ENCODE peak calls at places on chromosomes 1 and 21, in seven cellular contexts. D is A549, A is prostate gland, B is uterus, M is endothelial cell of umbilical vein, W is IMR-90, L is sigmoid colon. H is an unnamed sample.

GRCh38 chr1:175145899-175146298 is 46.7 kb downstream of the KIAA0040 start:
- DNase-seq in D (no peak), A (no peak), B (no peak), M (no peak), W (no peak), L (no peak), H (no peak)

GRCh38 chr1:109769335-109770078 is 5.8 kb upstream of the EPS8L3 start:
- DNase-seq in D (no peak), A (no peak), B (peak), M (no peak), W (peak), L (peak), H (peak)

GRCh38 chr1:68608289-68608688 is 111.4 kb upstream of the DEPDC1 start:
- DNase-seq in D (no peak), A (no peak), B (no peak), M (no peak), W (no peak), L (no peak), H (no peak)

GRCh38 chr21:29928537-29928936 is 11.3 kb downstream of the GRIK1 start:
- DNase-seq in D (no peak), A (no peak), B (no peak), M (no peak), W (no peak), L (no peak), H (no peak)

GRCh38 chr1:17412093-17412870 is 27.2 kb downstream of the RCC2 start:
- DNase-seq in D (no peak), A (peak), B (no peak), M (no peak), W (no peak), L (no peak), H (no peak)

GRCh38 chr1:4394366-4394765 is 260.0 kb upstream of the AJAP1 start:
- DNase-seq in D (no peak), A (no peak), B (no peak), M (no peak), W (no peak), L (no peak), H (no peak)

GRCh38 chr1:15696956-15697521 is 12.9 kb downstream of the PLEKHM2 start:
- DNase-seq in D (no peak), A (no peak), B (no peak), M (no peak), W (no peak), L (no peak), H (no peak)

GRCh38 chr1:205172729-205173366 is 38.7 kb downstream of the DSTYK start:
- DNase-seq in D (peak), A (no peak), B (no peak), M (peak), W (peak), L (no peak), H (peak)

GRCh38 chr21:42839271-42840231 is 39.8 kb downstream of the WDR4 start:
- DNase-seq in D (no peak), A (no peak), B (peak), M (no peak), W (no peak), L (no peak), H (no peak)

GRCh38 chr1:99481391-99481996 is 164.4 kb upstream of the PALMD start:
- DNase-seq in D (peak), A (peak), B (peak), M (peak), W (peak), L (no peak), H (no peak)

GRCh38 chr21:35573472-35574389 is 486.6 kb downstream of the SETD4 start:
- DNase-seq in D (no peak), A (no peak), B (no peak), M (no peak), W (peak), L (no peak), H (no peak)

GRCh38 chr1:58013237-58013636 is 533.3 kb downstream of the OMA1 start:
- DNase-seq in D (no peak), A (no peak), B (no peak), M (no peak), W (no peak), L (no peak), H (no peak)

GRCh38 chr1:93591833-93592635 is 89.6 kb downstream of the BCAR3 start:
- DNase-seq in D (no peak), A (peak), B (no peak), M (no peak), W (no peak), L (peak), H (no peak)

GRCh38 chr1:98260839-98261238 is 340.0 kb upstream of the DPYD start:
- DNase-seq in D (no peak), A (no peak), B (no peak), M (peak), W (no peak), L (no peak), H (no peak)

GRCh38 chr1:117826551-117827078 is 102.8 kb downstream of the GDAP2 start:
- DNase-seq in D (peak), A (no peak), B (no peak), M (peak), W (peak), L (peak), H (peak)

GRCh38 chr21:43691086-43691795 is 27.7 kb upstream of the PDXK start:
- DNase-seq in D (no peak), A (no peak), B (no peak), M (no peak), W (no peak), L (no peak), H (no peak)

GRCh38 chr1:99648107-99648506 is 2.2 kb downstream of the PALMD start:
- DNase-seq in D (peak), A (peak), B (peak), M (peak), W (no peak), L (no peak), H (no peak)

GRCh38 chr1:79353224-79353623 is 346.7 kb upstream of the ADGRL4 start:
- DNase-seq in D (no peak), A (peak), B (no peak), M (peak), W (peak), L (no peak), H (peak)

DNA sequence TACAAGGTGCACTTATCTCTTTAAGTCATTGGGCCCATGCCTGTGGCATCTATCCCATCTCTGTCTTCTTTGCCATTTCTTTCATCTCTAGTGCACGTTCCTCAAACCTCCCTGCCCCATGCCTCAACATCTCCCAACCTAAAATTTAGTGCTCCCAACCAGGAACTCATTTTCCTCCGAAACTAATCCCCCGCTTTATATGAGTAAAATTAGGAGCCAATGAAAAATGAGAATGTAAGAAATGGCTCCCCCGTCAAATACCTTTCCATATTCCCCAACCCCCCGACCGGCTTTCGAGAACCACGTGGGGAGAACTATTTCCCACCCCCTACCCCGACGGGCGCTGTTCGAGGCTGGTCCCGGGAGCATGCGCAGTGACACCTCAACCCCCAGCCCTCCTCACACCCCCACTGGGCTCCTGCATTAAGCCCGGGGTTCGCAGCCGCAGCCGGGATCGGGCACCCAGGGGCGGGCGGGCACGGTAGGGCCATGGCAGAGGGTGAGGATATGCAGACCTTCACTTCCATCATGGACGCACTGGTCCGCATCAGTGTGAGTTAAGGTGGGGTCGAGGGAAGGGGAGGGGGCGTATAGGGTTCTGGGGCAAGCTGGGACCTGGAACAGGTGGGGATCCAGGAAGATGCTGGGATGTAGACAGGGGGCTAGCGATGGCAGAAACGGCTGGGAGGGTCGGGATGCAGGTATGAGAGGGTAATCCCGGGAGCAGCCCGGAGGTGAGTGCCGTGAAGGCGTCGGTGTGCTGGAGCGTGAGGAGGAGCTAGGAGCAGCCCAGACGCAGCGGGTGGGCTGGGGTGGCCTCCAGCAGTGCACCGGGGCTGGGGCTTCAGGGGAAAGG is at the start of gene TRIM46:
- DNase-seq in D (peak), A (no peak), B (no peak), M (peak), W (peak), L (peak), H (peak)
- TF ChIP-seq POLR2A in D (peak), A (no peak), B (no peak), M (no peak), W (no peak), L (no peak), H (no peak)

GRCh38 chr1:202131956-202132821 is 9.5 kb downstream of the GPR37L1 start:
- DNase-seq in D (no peak), A (peak), B (peak), M (no peak), W (no peak), L (peak), H (no peak)

GRCh38 chr1:202133016-202133415 is 10.3 kb downstream of the GPR37L1 start:
- DNase-seq in D (no peak), A (peak), B (peak), M (no peak), W (no peak), L (peak), H (no peak)

GRCh38 chr1:202130275-202130646 is 7.5 kb downstream of the GPR37L1 start:
- DNase-seq in D (no peak), A (no peak), B (no peak), M (no peak), W (no peak), L (peak), H (no peak)

GRCh38 chr1:202129453-202130274 is 6.9 kb downstream of the GPR37L1 start:
- DNase-seq in D (no peak), A (no peak), B (no peak), M (no peak), W (no peak), L (no peak), H (no peak)

DNA sequence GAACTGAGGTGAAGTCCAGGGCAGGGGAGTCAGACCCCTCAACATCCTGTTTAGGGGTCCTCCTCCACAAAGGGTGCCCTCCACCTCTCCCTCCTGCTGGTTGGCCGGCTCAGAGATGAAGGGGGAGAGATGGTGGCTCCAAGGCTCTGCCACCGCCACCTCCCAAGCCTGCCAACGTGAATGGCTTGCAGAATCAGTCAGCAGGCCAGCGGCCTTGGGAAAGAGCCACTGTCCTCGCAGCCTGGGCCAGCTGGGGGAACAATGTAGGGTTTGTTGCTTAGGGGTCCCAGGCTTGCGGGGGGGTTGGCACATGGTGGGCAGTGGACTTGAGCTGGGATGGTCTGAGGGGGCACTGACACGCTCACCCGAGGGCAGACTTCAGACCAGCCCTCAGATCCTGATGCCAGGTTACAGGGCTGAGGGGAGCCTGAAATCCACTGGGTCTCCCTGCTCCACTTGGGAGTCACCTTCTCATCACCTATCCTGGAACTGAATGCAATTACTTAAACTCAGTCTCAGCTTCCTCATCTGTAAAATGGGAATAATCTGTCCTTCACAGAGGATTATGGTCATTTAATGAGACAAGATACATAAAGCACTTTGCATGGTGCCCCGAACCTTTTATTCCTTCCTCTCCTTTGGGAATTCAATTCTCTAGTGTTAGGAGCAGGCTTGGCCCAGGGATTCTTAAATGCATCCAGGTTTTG is 8.3 kb downstream of the GPR37L1 start:
- DNase-seq in D (no peak), A (no peak), B (no peak), M (no peak), W (no peak), L (no peak), H (no peak)
- TF ChIP-seq POLR2A in D (no peak), A (no peak), B (no peak), M (peak), W (no peak), L (no peak), H (no peak)

DNA sequence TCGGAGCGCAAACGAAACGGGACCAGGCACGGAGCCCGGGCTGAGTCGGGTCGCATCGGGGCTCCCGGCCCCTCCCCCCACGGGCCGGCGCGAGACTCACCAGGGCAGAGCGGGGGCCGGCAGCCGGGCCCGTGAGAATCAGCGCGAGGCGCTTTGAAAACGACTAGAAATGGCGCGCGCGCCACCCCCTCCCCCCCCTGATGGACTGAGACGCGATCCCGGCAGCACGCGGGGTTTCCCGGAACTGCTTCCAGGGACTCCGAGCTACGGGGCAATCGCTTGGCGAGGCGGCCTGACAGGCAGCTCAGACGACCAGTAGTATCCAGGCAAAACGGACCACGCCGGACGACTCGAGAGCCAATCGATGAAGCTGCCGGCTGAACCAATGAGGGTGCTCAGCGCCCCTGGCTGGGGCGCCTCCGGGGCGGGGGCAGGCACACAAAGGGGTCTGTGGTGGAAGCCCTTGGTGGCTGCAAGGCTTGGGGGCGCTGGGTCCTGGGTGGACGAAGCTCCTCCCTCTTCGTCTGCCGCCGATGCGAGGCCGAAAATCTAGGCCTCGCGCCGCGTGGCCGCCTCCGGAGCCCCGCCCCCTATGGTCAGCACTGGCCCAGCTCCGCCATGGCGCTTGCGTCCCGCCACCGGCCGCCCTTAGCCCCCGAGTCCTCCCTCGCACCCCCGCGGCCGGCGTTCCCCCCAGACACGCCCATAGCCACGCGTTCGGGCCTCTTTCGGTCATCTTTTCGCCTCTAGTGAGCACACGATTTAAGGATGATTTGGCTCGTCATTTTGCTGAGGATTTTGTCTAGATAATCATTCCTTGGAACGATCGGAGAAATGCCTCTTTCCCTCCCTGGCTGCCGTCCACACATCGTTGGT is at the start of gene HNRNPR:
- DNase-seq in D (peak), A (peak), B (peak), M (peak), W (peak), L (peak), H (peak)
- TF ChIP-seq POLR2A in D (peak), A (peak), B (peak), M (peak), W (no peak), L (peak), H (peak)

GRCh38 chr1:184082541-184082940 is 31.0 kb downstream of the TSEN15 start:
- DNase-seq in D (no peak), A (no peak), B (no peak), M (peak), W (no peak), L (no peak), H (no peak)
- TF ChIP-seq POLR2A in D (no peak), A (no peak), B (no peak), M (no peak), W (no peak), L (no peak), H (no peak)

DNA sequence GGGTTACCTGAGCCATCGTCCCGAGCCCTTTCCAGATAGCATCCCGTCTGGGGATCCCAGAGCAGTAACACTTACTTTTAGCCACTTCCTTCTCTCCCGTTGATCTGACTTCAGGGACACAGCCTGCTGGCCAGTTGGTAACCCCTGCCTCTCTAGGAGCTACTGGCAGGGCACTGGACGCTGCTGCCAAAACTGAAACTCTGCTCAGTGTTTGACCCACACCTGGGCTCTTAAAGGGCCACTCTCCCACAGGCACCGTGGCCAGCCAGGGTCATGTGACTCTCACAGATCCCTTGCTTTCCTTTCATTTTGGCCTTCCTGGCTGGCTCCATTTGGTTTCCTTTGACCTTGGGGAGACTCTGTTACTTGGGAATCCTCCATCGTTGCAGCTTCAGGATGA is at the start of gene PIGR:
- DNase-seq in D (no peak), A (no peak), B (no peak), M (no peak), W (no peak), L (no peak), H (no peak)
- TF ChIP-seq POLR2A in D (no peak), A (no peak), B (no peak), M (no peak), W (no peak), L (no peak), H (no peak)

DNA sequence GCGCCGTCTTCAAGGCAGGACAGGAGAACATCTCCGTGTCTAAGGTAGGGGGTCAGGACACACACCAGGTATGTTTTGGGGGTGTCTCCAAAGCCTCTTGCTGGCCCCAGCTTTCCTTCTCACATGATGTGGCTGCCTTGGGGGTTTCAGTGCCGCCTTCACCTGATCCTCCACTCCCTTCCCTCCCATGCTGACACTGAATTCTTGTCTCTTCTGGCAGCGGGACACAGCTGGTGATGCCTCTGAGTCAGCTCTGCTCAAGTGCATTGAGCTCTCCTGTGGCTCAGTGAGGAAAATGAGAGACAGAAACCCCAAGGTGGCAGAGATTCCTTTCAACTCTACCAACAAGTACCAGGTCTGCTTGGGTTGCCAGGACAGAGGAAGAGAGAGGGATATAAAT is 13.5 kb downstream of the ATP1A2 start:
- DNase-seq in D (no peak), A (no peak), B (no peak), M (no peak), W (peak), L (peak), H (peak)
- TF ChIP-seq POLR2A in D (no peak), A (no peak), B (no peak), M (no peak), W (no peak), L (no peak), H (no peak)

H was measured in H54.